ENCODE peak calls at places on chromosomes 12 and 14, in five cellular contexts. One of them, this sample, is unnamed.

GRCh38 chr14:22890416-22890815 is 7.4 kb downstream of the REM2 start:
- DNase-seq in HFF-Myc: no peak
- DNase-seq in brain microvascular endothelial cell: no peak
- DNase-seq in tibial artery: no peak
- DNase-seq in AG10803: no peak
- DNase-seq in this sample: no peak

GRCh38 chr14:75672588-75673192 is 11.6 kb downstream of the TTLL5 start:
- DNase-seq in HFF-Myc: no peak
- DNase-seq in brain microvascular endothelial cell: no peak
- DNase-seq in tibial artery: no peak
- DNase-seq in AG10803: no peak
- DNase-seq in this sample: no peak

GRCh38 chr14:75800792-75801191 is 139.7 kb downstream of the TTLL5 start:
- DNase-seq in HFF-Myc: no peak
- DNase-seq in brain microvascular endothelial cell: no peak
- DNase-seq in tibial artery: no peak
- DNase-seq in AG10803: no peak
- DNase-seq in this sample: no peak

GRCh38 chr14:102185360-102185759 is 45.7 kb downstream of the WDR20 start:
- DNase-seq in HFF-Myc: no peak
- DNase-seq in brain microvascular endothelial cell: no peak
- DNase-seq in tibial artery: no peak
- DNase-seq in AG10803: no peak
- DNase-seq in this sample: no peak

GRCh38 chr12:7042847-7043246 is 17.7 kb upstream of the C1S start:
- DNase-seq in HFF-Myc: no peak
- DNase-seq in brain microvascular endothelial cell: peak; percentile 2
- DNase-seq in tibial artery: no peak
- DNase-seq in AG10803: peak; percentile 45
- DNase-seq in this sample: no peak

GRCh38 chr12:62673027-62673815 is 206.6 kb downstream of the MON2 start:
- DNase-seq in HFF-Myc: no peak
- DNase-seq in brain microvascular endothelial cell: no peak
- DNase-seq in tibial artery: no peak
- DNase-seq in AG10803: no peak
- DNase-seq in this sample: no peak

GRCh38 chr12:122681814-122682213 is 21.3 kb downstream of the HCAR2 start:
- DNase-seq in HFF-Myc: no peak
- DNase-seq in brain microvascular endothelial cell: no peak
- DNase-seq in tibial artery: no peak
- DNase-seq in AG10803: peak; percentile 87
- DNase-seq in this sample: peak; percentile 60

GRCh38 chr12:46101121-46101869 is 110.9 kb upstream of the SCAF11 start:
- DNase-seq in HFF-Myc: no peak
- DNase-seq in brain microvascular endothelial cell: no peak
- DNase-seq in tibial artery: no peak
- DNase-seq in AG10803: no peak
- DNase-seq in this sample: no peak

GRCh38 chr14:104604461-104605449 is at the start of gene TMEM179:
- DNase-seq in HFF-Myc: no peak
- DNase-seq in brain microvascular endothelial cell: no peak
- DNase-seq in tibial artery: peak; percentile 13
- DNase-seq in AG10803: no peak
- DNase-seq in this sample: no peak

GRCh38 chr14:51869426-51870113 is 9.2 kb downstream of the GNG2 start:
- DNase-seq in HFF-Myc: no peak
- DNase-seq in brain microvascular endothelial cell: no peak
- DNase-seq in tibial artery: no peak
- DNase-seq in AG10803: no peak
- DNase-seq in this sample: no peak

GRCh38 chr14:59788176-59788575 is 82.4 kb downstream of the RTN1 start:
- DNase-seq in HFF-Myc: no peak
- DNase-seq in brain microvascular endothelial cell: no peak
- DNase-seq in tibial artery: no peak
- DNase-seq in AG10803: no peak
- DNase-seq in this sample: no peak

GRCh38 chr12:104454997-104455396 is 1.8 kb upstream of the CHST11 start:
- DNase-seq in HFF-Myc: peak; percentile 14
- DNase-seq in brain microvascular endothelial cell: no peak
- DNase-seq in tibial artery: no peak
- DNase-seq in AG10803: peak; percentile 71
- DNase-seq in this sample: peak; percentile 12

GRCh38 chr12:34400423-34400881 is 378.2 kb downstream of the ALG10 start:
- DNase-seq in HFF-Myc: no peak
- DNase-seq in brain microvascular endothelial cell: no peak
- DNase-seq in tibial artery: peak; percentile 15
- DNase-seq in AG10803: no peak
- DNase-seq in this sample: no peak

GRCh38 chr14:22549981-22550670 is 38.9 kb downstream of the DAD1 start:
- DNase-seq in HFF-Myc: peak; percentile 55
- DNase-seq in brain microvascular endothelial cell: peak; percentile 39
- DNase-seq in tibial artery: no peak
- DNase-seq in AG10803: no peak
- DNase-seq in this sample: no peak

GRCh38 chr12:108611884-108612415 is 14.1 kb upstream of the TMEM119 start:
- DNase-seq in HFF-Myc: no peak
- DNase-seq in brain microvascular endothelial cell: peak; percentile 71
- DNase-seq in tibial artery: no peak
- DNase-seq in AG10803: peak; percentile 82
- DNase-seq in this sample: peak; percentile 93

GRCh38 chr12:5789469-5789968 is 155.5 kb downstream of the ANO2 start:
- DNase-seq in HFF-Myc: peak; percentile 46
- DNase-seq in brain microvascular endothelial cell: no peak
- DNase-seq in tibial artery: no peak
- DNase-seq in AG10803: peak; percentile 53
- DNase-seq in this sample: no peak

GRCh38 chr14:52360831-52361230 is 46.7 kb downstream of the PTGER2 start:
- DNase-seq in HFF-Myc: no peak
- DNase-seq in brain microvascular endothelial cell: no peak
- DNase-seq in tibial artery: no peak
- DNase-seq in AG10803: peak; percentile 26
- DNase-seq in this sample: no peak

GRCh38 chr14:36520601-36521525 is 831 bp upstream of the NKX2-1 start:
- DNase-seq in HFF-Myc: no peak
- DNase-seq in brain microvascular endothelial cell: no peak
- DNase-seq in tibial artery: no peak
- DNase-seq in AG10803: peak; percentile 14
- DNase-seq in this sample: no peak

GRCh38 chr12:5514016-5514415 is 82.1 kb downstream of the NTF3 start:
- DNase-seq in HFF-Myc: no peak
- DNase-seq in brain microvascular endothelial cell: no peak
- DNase-seq in tibial artery: no peak
- DNase-seq in AG10803: no peak
- DNase-seq in this sample: no peak

GRCh38 chr12:28586481-28586880 is 396.2 kb downstream of the CCDC91 start:
- DNase-seq in HFF-Myc: no peak
- DNase-seq in brain microvascular endothelial cell: no peak
- DNase-seq in tibial artery: no peak
- DNase-seq in AG10803: no peak
- DNase-seq in this sample: no peak

GRCh38 chr12:111635524-111635923 is 36.4 kb upstream of the ATXN2 start:
- DNase-seq in HFF-Myc: no peak
- DNase-seq in brain microvascular endothelial cell: no peak
- DNase-seq in tibial artery: no peak
- DNase-seq in AG10803: peak; percentile 15
- DNase-seq in this sample: no peak

GRCh38 chr14:89308232-89308959 is 108.6 kb downstream of the FOXN3 start:
- DNase-seq in HFF-Myc: no peak
- DNase-seq in brain microvascular endothelial cell: no peak
- DNase-seq in tibial artery: no peak
- DNase-seq in AG10803: peak; percentile 29
- DNase-seq in this sample: no peak

GRCh38 chr12:78963439-78964222 is 99.1 kb downstream of the SYT1 start:
- DNase-seq in HFF-Myc: no peak
- DNase-seq in brain microvascular endothelial cell: peak; percentile 53
- DNase-seq in tibial artery: no peak
- DNase-seq in AG10803: peak; percentile 23
- DNase-seq in this sample: peak; percentile 25

GRCh38 chr14:95318399-95318834 is 1.3 kb downstream of the CLMN start:
- DNase-seq in HFF-Myc: no peak
- DNase-seq in brain microvascular endothelial cell: no peak
- DNase-seq in tibial artery: no peak
- DNase-seq in AG10803: no peak
- DNase-seq in this sample: no peak

GRCh38 chr12:41998451-41998850 is 146.2 kb downstream of the GXYLT1 start:
- DNase-seq in HFF-Myc: no peak
- DNase-seq in brain microvascular endothelial cell: no peak
- DNase-seq in tibial artery: no peak
- DNase-seq in AG10803: no peak
- DNase-seq in this sample: no peak

GRCh38 chr12:121538699-121539061 is 42.1 kb downstream of the KDM2B start:
- DNase-seq in HFF-Myc: no peak
- DNase-seq in brain microvascular endothelial cell: no peak
- DNase-seq in tibial artery: no peak
- DNase-seq in AG10803: no peak
- DNase-seq in this sample: no peak

GRCh38 chr14:99574099-99574880 is 29.7 kb downstream of the CCDC85C start:
- DNase-seq in HFF-Myc: no peak
- DNase-seq in brain microvascular endothelial cell: peak; percentile 55
- DNase-seq in tibial artery: no peak
- DNase-seq in AG10803: peak; percentile 66
- DNase-seq in this sample: no peak

GRCh38 chr14:99576761-99577705 is 27.0 kb downstream of the CCDC85C start:
- DNase-seq in HFF-Myc: no peak
- DNase-seq in brain microvascular endothelial cell: no peak
- DNase-seq in tibial artery: no peak
- DNase-seq in AG10803: no peak
- DNase-seq in this sample: no peak

GRCh38 chr14:99576304-99576703 is 27.7 kb downstream of the CCDC85C start:
- DNase-seq in HFF-Myc: no peak
- DNase-seq in brain microvascular endothelial cell: no peak
- DNase-seq in tibial artery: no peak
- DNase-seq in AG10803: no peak
- DNase-seq in this sample: no peak

GRCh38 chr14:99573436-99574098 is 30.4 kb downstream of the CCDC85C start:
- DNase-seq in HFF-Myc: no peak
- DNase-seq in brain microvascular endothelial cell: no peak
- DNase-seq in tibial artery: no peak
- DNase-seq in AG10803: no peak
- DNase-seq in this sample: no peak

DNA sequence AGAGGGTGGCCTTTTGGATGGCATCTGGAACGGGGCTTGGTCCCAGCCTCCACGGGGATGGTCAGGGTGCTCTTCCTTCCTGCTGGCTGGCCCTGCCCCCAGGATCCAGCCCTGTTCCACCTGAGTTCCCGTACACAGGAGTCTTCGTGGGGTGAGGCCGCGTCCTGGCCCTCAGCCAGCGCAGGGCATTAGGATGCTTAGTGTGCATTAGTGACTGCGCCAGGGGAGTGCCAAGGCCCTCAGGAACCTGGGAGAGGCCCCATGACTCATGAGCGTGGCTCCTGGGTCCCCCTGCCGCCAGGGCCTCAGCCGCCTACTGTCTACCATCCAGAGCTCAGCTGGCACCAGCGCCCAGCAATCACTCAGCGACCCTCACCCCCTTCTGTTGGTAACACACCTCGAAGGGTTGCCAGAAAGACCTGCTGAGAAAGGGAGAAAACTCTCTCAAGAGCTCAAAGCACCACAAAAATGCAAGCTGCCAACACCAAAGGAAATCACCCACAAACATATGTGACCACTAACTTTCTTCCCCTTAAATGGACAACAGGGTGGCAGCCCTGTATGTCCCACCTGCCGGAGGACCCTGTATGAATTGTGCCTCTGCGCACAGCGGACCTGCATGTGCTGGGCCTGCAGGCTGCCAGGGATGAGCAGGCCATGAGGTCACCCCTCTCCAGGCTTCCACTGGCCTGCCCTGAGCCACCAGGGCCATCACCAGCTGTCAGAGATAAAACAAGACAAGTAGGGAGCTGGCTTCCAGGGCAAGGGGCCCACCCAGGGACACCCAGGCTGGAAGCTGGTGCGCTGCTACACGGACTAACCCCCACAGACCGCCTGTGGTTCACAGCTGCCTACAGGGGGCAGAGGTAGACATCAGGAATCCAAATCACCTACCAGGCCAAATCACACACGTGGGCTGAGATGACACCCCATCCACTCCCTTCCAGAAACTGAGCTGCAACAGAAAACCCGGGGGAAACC is 28.7 kb downstream of the CCDC85C start:
- DNase-seq in HFF-Myc: no peak
- DNase-seq in brain microvascular endothelial cell: no peak
- DNase-seq in tibial artery: no peak
- DNase-seq in AG10803: peak; percentile 43
- DNase-seq in this sample: no peak
- H3K4me3 ChIP-seq in HFF-Myc: no peak overlapping the region
- H3K4me3 ChIP-seq in brain microvascular endothelial cell: no peak overlapping the region
- H3K4me3 ChIP-seq in tibial artery: no peak overlapping the region
- H3K4me3 ChIP-seq in AG10803: no peak overlapping the region
- H3K4me3 ChIP-seq in this sample: no peak overlapping the region

DNA sequence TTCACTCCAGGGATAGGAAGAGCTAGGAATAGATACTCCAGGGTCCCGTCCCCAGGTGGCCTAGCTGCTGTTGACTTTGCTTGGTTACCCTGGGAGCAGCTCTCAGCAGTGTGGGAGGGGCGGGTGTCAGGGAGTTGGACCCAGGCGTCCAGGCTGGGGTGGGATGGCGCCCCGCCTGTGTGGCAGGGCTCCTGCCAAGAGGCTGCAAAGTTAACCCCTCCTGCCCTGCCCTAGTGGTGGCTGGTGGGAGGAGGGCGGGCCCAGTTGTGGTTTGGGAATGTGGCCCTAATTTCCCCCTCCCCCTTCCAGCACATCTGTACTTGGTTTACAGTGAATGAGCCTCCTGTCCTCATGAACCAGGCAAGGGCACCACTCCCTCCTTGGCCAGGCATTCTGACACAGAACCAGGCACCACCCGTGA is 1.7 kb upstream of the RARG start:
- DNase-seq in HFF-Myc: no peak
- DNase-seq in brain microvascular endothelial cell: no peak
- DNase-seq in tibial artery: no peak
- DNase-seq in AG10803: peak; percentile 60
- DNase-seq in this sample: no peak
- H3K4me3 ChIP-seq in HFF-Myc: no peak overlapping the region
- H3K4me3 ChIP-seq in brain microvascular endothelial cell: no peak overlapping the region
- H3K4me3 ChIP-seq in tibial artery: no peak overlapping the region
- H3K4me3 ChIP-seq in AG10803: peak overlapping the region; percentile 68
- H3K4me3 ChIP-seq in this sample: no peak overlapping the region

GRCh38 chr12:101539148-101539547 is 55.6 kb upstream of the MYBPC1 start:
- DNase-seq in HFF-Myc: no peak
- DNase-seq in brain microvascular endothelial cell: no peak
- DNase-seq in tibial artery: peak; percentile 33
- DNase-seq in AG10803: no peak
- DNase-seq in this sample: no peak

GRCh38 chr12:101536069-101536674 is 58.6 kb upstream of the MYBPC1 start:
- DNase-seq in HFF-Myc: no peak
- DNase-seq in brain microvascular endothelial cell: no peak
- DNase-seq in tibial artery: no peak
- DNase-seq in AG10803: no peak
- DNase-seq in this sample: no peak
- H3K4me3 ChIP-seq in HFF-Myc: no peak overlapping the region
- H3K4me3 ChIP-seq in brain microvascular endothelial cell: no peak overlapping the region
- H3K4me3 ChIP-seq in tibial artery: no peak overlapping the region
- H3K4me3 ChIP-seq in AG10803: no peak overlapping the region
- H3K4me3 ChIP-seq in this sample: no peak overlapping the region

GRCh38 chr12:55771736-55772135 is 28.8 kb downstream of the GDF11 start:
- DNase-seq in HFF-Myc: no peak
- DNase-seq in brain microvascular endothelial cell: no peak
- DNase-seq in tibial artery: no peak
- DNase-seq in AG10803: no peak
- DNase-seq in this sample: peak; percentile 7
- H3K4me3 ChIP-seq in HFF-Myc: no peak overlapping the region
- H3K4me3 ChIP-seq in brain microvascular endothelial cell: no peak overlapping the region
- H3K4me3 ChIP-seq in tibial artery: no peak overlapping the region
- H3K4me3 ChIP-seq in AG10803: no peak overlapping the region
- H3K4me3 ChIP-seq in this sample: no peak overlapping the region